ENCODE peak calls at places on chromosome 21, in seven cellular contexts. One of them, this sample, is unnamed.

GRCh38 chr21:32921632-32922230 is 104.0 kb upstream of the OLIG2 start:
- DNase-seq in EL: peak; percentile 14
- DNase-seq in Right ventricle myocardium inferior: peak; percentile 73
- DNase-seq in RPMI7951: peak; percentile 19
- DNase-seq in activated CD4-positive, alpha-beta T cell treated with anti-CD3 and anti-CD28 coated beads, Interleukin-2, amount 50 U/mL, for 1 hour: peak; percentile 32
- DNase-seq in HEK293T: peak; percentile 43
- DNase-seq in GM12865: peak; percentile 55
- DNase-seq in this sample: no peak

GRCh38 chr21:23811802-23812201 is 1795.5 kb downstream of the MRPL39 start:
- DNase-seq in EL: no peak
- DNase-seq in Right ventricle myocardium inferior: no peak
- DNase-seq in RPMI7951: no peak
- DNase-seq in activated CD4-positive, alpha-beta T cell treated with anti-CD3 and anti-CD28 coated beads, Interleukin-2, amount 50 U/mL, for 1 hour: no peak
- DNase-seq in HEK293T: no peak
- DNase-seq in GM12865: no peak
- DNase-seq in this sample: no peak

GRCh38 chr21:39687069-39687468 is 57.9 kb upstream of the IGSF5 start:
- DNase-seq in EL: no peak
- DNase-seq in Right ventricle myocardium inferior: no peak
- DNase-seq in RPMI7951: no peak
- DNase-seq in activated CD4-positive, alpha-beta T cell treated with anti-CD3 and anti-CD28 coated beads, Interleukin-2, amount 50 U/mL, for 1 hour: no peak
- DNase-seq in HEK293T: no peak
- DNase-seq in GM12865: no peak
- DNase-seq in this sample: no peak

GRCh38 chr21:25094695-25095094 is 512.6 kb downstream of the MRPL39 start:
- DNase-seq in EL: no peak
- DNase-seq in Right ventricle myocardium inferior: no peak
- DNase-seq in RPMI7951: no peak
- DNase-seq in activated CD4-positive, alpha-beta T cell treated with anti-CD3 and anti-CD28 coated beads, Interleukin-2, amount 50 U/mL, for 1 hour: no peak
- DNase-seq in HEK293T: no peak
- DNase-seq in GM12865: no peak
- DNase-seq in this sample: no peak

GRCh38 chr21:34528131-34528561 is 16.1 kb upstream of the KCNE1 start:
- DNase-seq in EL: no peak
- DNase-seq in Right ventricle myocardium inferior: no peak
- DNase-seq in RPMI7951: no peak
- DNase-seq in activated CD4-positive, alpha-beta T cell treated with anti-CD3 and anti-CD28 coated beads, Interleukin-2, amount 50 U/mL, for 1 hour: no peak
- DNase-seq in HEK293T: no peak
- DNase-seq in GM12865: no peak
- DNase-seq in this sample: no peak

GRCh38 chr21:16082038-16082816 is 352.4 kb downstream of the USP25 start:
- DNase-seq in EL: peak; percentile 33
- DNase-seq in Right ventricle myocardium inferior: no peak
- DNase-seq in RPMI7951: no peak
- DNase-seq in activated CD4-positive, alpha-beta T cell treated with anti-CD3 and anti-CD28 coated beads, Interleukin-2, amount 50 U/mL, for 1 hour: no peak
- DNase-seq in HEK293T: no peak
- DNase-seq in GM12865: peak; percentile 3
- DNase-seq in this sample: peak; percentile 4

GRCh38 chr21:17818158-17819113 is 720 bp downstream of the C21orf91 start:
- DNase-seq in EL: peak; percentile 39
- DNase-seq in Right ventricle myocardium inferior: peak; percentile 70
- DNase-seq in RPMI7951: peak; percentile 24
- DNase-seq in activated CD4-positive, alpha-beta T cell treated with anti-CD3 and anti-CD28 coated beads, Interleukin-2, amount 50 U/mL, for 1 hour: peak; percentile 43
- DNase-seq in HEK293T: peak; percentile 46
- DNase-seq in GM12865: peak; percentile 64
- DNase-seq in this sample: peak; percentile 13

GRCh38 chr21:45577806-45578801 is 35.9 kb upstream of the SLC19A1 start:
- DNase-seq in EL: no peak
- DNase-seq in Right ventricle myocardium inferior: no peak
- DNase-seq in RPMI7951: no peak
- DNase-seq in activated CD4-positive, alpha-beta T cell treated with anti-CD3 and anti-CD28 coated beads, Interleukin-2, amount 50 U/mL, for 1 hour: no peak
- DNase-seq in HEK293T: no peak
- DNase-seq in GM12865: no peak
- DNase-seq in this sample: no peak

GRCh38 chr21:44394733-44395132 is 41.3 kb downstream of the TRPM2 start:
- DNase-seq in EL: no peak
- DNase-seq in Right ventricle myocardium inferior: no peak
- DNase-seq in RPMI7951: no peak
- DNase-seq in activated CD4-positive, alpha-beta T cell treated with anti-CD3 and anti-CD28 coated beads, Interleukin-2, amount 50 U/mL, for 1 hour: no peak
- DNase-seq in HEK293T: no peak
- DNase-seq in GM12865: no peak
- DNase-seq in this sample: no peak

GRCh38 chr21:37915941-37916794 is at the start of gene KCNJ6:
- DNase-seq in EL: peak; percentile 64
- DNase-seq in Right ventricle myocardium inferior: peak; percentile 76
- DNase-seq in RPMI7951: no peak
- DNase-seq in activated CD4-positive, alpha-beta T cell treated with anti-CD3 and anti-CD28 coated beads, Interleukin-2, amount 50 U/mL, for 1 hour: no peak
- DNase-seq in HEK293T: peak; percentile 83
- DNase-seq in GM12865: no peak
- DNase-seq in this sample: peak; percentile 4

GRCh38 chr21:28018213-28018612 is 974.5 kb downstream of the LTN1 start:
- DNase-seq in EL: no peak
- DNase-seq in Right ventricle myocardium inferior: peak; percentile 51
- DNase-seq in RPMI7951: no peak
- DNase-seq in activated CD4-positive, alpha-beta T cell treated with anti-CD3 and anti-CD28 coated beads, Interleukin-2, amount 50 U/mL, for 1 hour: no peak
- DNase-seq in HEK293T: no peak
- DNase-seq in GM12865: no peak
- DNase-seq in this sample: no peak

GRCh38 chr21:39381009-39381408 is 32.1 kb upstream of the HMGN1 start:
- DNase-seq in EL: no peak
- DNase-seq in Right ventricle myocardium inferior: no peak
- DNase-seq in RPMI7951: peak; percentile 12
- DNase-seq in activated CD4-positive, alpha-beta T cell treated with anti-CD3 and anti-CD28 coated beads, Interleukin-2, amount 50 U/mL, for 1 hour: no peak
- DNase-seq in HEK293T: no peak
- DNase-seq in GM12865: no peak
- DNase-seq in this sample: no peak

GRCh38 chr21:42272984-42273600 is 42.1 kb downstream of the TFF3 start:
- DNase-seq in EL: no peak
- DNase-seq in Right ventricle myocardium inferior: no peak
- DNase-seq in RPMI7951: no peak
- DNase-seq in activated CD4-positive, alpha-beta T cell treated with anti-CD3 and anti-CD28 coated beads, Interleukin-2, amount 50 U/mL, for 1 hour: no peak
- DNase-seq in HEK293T: no peak
- DNase-seq in GM12865: no peak
- DNase-seq in this sample: no peak

GRCh38 chr21:39502631-39503030 is 50.9 kb downstream of the SH3BGR start:
- DNase-seq in EL: no peak
- DNase-seq in Right ventricle myocardium inferior: no peak
- DNase-seq in RPMI7951: peak; percentile 17
- DNase-seq in activated CD4-positive, alpha-beta T cell treated with anti-CD3 and anti-CD28 coated beads, Interleukin-2, amount 50 U/mL, for 1 hour: no peak
- DNase-seq in HEK293T: no peak
- DNase-seq in GM12865: no peak
- DNase-seq in this sample: no peak

GRCh38 chr21:38903578-38904193 is 98.0 kb downstream of the ETS2 start:
- DNase-seq in EL: no peak
- DNase-seq in Right ventricle myocardium inferior: peak; percentile 72
- DNase-seq in RPMI7951: no peak
- DNase-seq in activated CD4-positive, alpha-beta T cell treated with anti-CD3 and anti-CD28 coated beads, Interleukin-2, amount 50 U/mL, for 1 hour: no peak
- DNase-seq in HEK293T: no peak
- DNase-seq in GM12865: no peak
- DNase-seq in this sample: no peak

GRCh38 chr21:43679951-43680350 is 20.6 kb downstream of the RRP1B start:
- DNase-seq in EL: no peak
- DNase-seq in Right ventricle myocardium inferior: no peak
- DNase-seq in RPMI7951: no peak
- DNase-seq in activated CD4-positive, alpha-beta T cell treated with anti-CD3 and anti-CD28 coated beads, Interleukin-2, amount 50 U/mL, for 1 hour: no peak
- DNase-seq in HEK293T: no peak
- DNase-seq in GM12865: no peak
- DNase-seq in this sample: no peak

GRCh38 chr21:17758703-17759102 is 60.5 kb downstream of the C21orf91 start:
- DNase-seq in EL: no peak
- DNase-seq in Right ventricle myocardium inferior: no peak
- DNase-seq in RPMI7951: no peak
- DNase-seq in activated CD4-positive, alpha-beta T cell treated with anti-CD3 and anti-CD28 coated beads, Interleukin-2, amount 50 U/mL, for 1 hour: no peak
- DNase-seq in HEK293T: no peak
- DNase-seq in GM12865: no peak
- DNase-seq in this sample: no peak

GRCh38 chr21:31107151-31107785 is 69.0 kb upstream of the KRTAP19-8 start:
- DNase-seq in EL: no peak
- DNase-seq in Right ventricle myocardium inferior: no peak
- DNase-seq in RPMI7951: no peak
- DNase-seq in activated CD4-positive, alpha-beta T cell treated with anti-CD3 and anti-CD28 coated beads, Interleukin-2, amount 50 U/mL, for 1 hour: no peak
- DNase-seq in HEK293T: no peak
- DNase-seq in GM12865: no peak
- DNase-seq in this sample: no peak

GRCh38 chr21:46127239-46128105 is 27.9 kb downstream of the FTCD start:
- DNase-seq in EL: no peak
- DNase-seq in Right ventricle myocardium inferior: peak; percentile 50
- DNase-seq in RPMI7951: no peak
- DNase-seq in activated CD4-positive, alpha-beta T cell treated with anti-CD3 and anti-CD28 coated beads, Interleukin-2, amount 50 U/mL, for 1 hour: no peak
- DNase-seq in HEK293T: no peak
- DNase-seq in GM12865: no peak
- DNase-seq in this sample: no peak

GRCh38 chr21:16842716-16843115 is 670.1 kb upstream of the CXADR start:
- DNase-seq in EL: peak; percentile 13
- DNase-seq in Right ventricle myocardium inferior: no peak
- DNase-seq in RPMI7951: no peak
- DNase-seq in activated CD4-positive, alpha-beta T cell treated with anti-CD3 and anti-CD28 coated beads, Interleukin-2, amount 50 U/mL, for 1 hour: no peak
- DNase-seq in HEK293T: no peak
- DNase-seq in GM12865: no peak
- DNase-seq in this sample: no peak

GRCh38 chr21:36647279-36648093 is 51.4 kb upstream of the SIM2 start:
- DNase-seq in EL: peak; percentile 70
- DNase-seq in Right ventricle myocardium inferior: no peak
- DNase-seq in RPMI7951: peak; percentile 63
- DNase-seq in activated CD4-positive, alpha-beta T cell treated with anti-CD3 and anti-CD28 coated beads, Interleukin-2, amount 50 U/mL, for 1 hour: no peak
- DNase-seq in HEK293T: no peak
- DNase-seq in GM12865: no peak
- DNase-seq in this sample: peak; percentile 45

GRCh38 chr21:21046063-21046462 is 47.9 kb downstream of the NCAM2 start:
- DNase-seq in EL: no peak
- DNase-seq in Right ventricle myocardium inferior: no peak
- DNase-seq in RPMI7951: no peak
- DNase-seq in activated CD4-positive, alpha-beta T cell treated with anti-CD3 and anti-CD28 coated beads, Interleukin-2, amount 50 U/mL, for 1 hour: no peak
- DNase-seq in HEK293T: no peak
- DNase-seq in GM12865: no peak
- DNase-seq in this sample: no peak

GRCh38 chr21:23740463-23740862 is 1866.8 kb downstream of the MRPL39 start:
- DNase-seq in EL: no peak
- DNase-seq in Right ventricle myocardium inferior: no peak
- DNase-seq in RPMI7951: no peak
- DNase-seq in activated CD4-positive, alpha-beta T cell treated with anti-CD3 and anti-CD28 coated beads, Interleukin-2, amount 50 U/mL, for 1 hour: no peak
- DNase-seq in HEK293T: no peak
- DNase-seq in GM12865: no peak
- DNase-seq in this sample: no peak

GRCh38 chr21:39120876-39121599 is 62.2 kb downstream of the PSMG1 start:
- DNase-seq in EL: no peak
- DNase-seq in Right ventricle myocardium inferior: no peak
- DNase-seq in RPMI7951: no peak
- DNase-seq in activated CD4-positive, alpha-beta T cell treated with anti-CD3 and anti-CD28 coated beads, Interleukin-2, amount 50 U/mL, for 1 hour: no peak
- DNase-seq in HEK293T: no peak
- DNase-seq in GM12865: no peak
- DNase-seq in this sample: no peak

GRCh38 chr21:41764558-41765392 is 2.1 kb downstream of the RIPK4 start:
- DNase-seq in EL: no peak
- DNase-seq in Right ventricle myocardium inferior: no peak
- DNase-seq in RPMI7951: no peak
- DNase-seq in activated CD4-positive, alpha-beta T cell treated with anti-CD3 and anti-CD28 coated beads, Interleukin-2, amount 50 U/mL, for 1 hour: no peak
- DNase-seq in HEK293T: no peak
- DNase-seq in GM12865: no peak
- DNase-seq in this sample: no peak

GRCh38 chr21:42500736-42501135 is 4.7 kb upstream of the RSPH1 start:
- DNase-seq in EL: no peak
- DNase-seq in Right ventricle myocardium inferior: no peak
- DNase-seq in RPMI7951: no peak
- DNase-seq in activated CD4-positive, alpha-beta T cell treated with anti-CD3 and anti-CD28 coated beads, Interleukin-2, amount 50 U/mL, for 1 hour: no peak
- DNase-seq in HEK293T: no peak
- DNase-seq in GM12865: no peak
- DNase-seq in this sample: no peak

GRCh38 chr21:26710155-26710554 is 135.1 kb downstream of the ADAMTS1 start:
- DNase-seq in EL: no peak
- DNase-seq in Right ventricle myocardium inferior: no peak
- DNase-seq in RPMI7951: no peak
- DNase-seq in activated CD4-positive, alpha-beta T cell treated with anti-CD3 and anti-CD28 coated beads, Interleukin-2, amount 50 U/mL, for 1 hour: no peak
- DNase-seq in HEK293T: no peak
- DNase-seq in GM12865: no peak
- DNase-seq in this sample: no peak

GRCh38 chr21:36320421-36321324 is 676 bp downstream of the MORC3 start:
- DNase-seq in EL: peak; percentile 86
- DNase-seq in Right ventricle myocardium inferior: peak; percentile 86
- DNase-seq in RPMI7951: peak; percentile 68
- DNase-seq in activated CD4-positive, alpha-beta T cell treated with anti-CD3 and anti-CD28 coated beads, Interleukin-2, amount 50 U/mL, for 1 hour: no peak
- DNase-seq in HEK293T: peak; percentile 66
- DNase-seq in GM12865: peak; percentile 83
- DNase-seq in this sample: peak; percentile 80

GRCh38 chr21:34592573-34592972 is 22.3 kb downstream of the RCAN1 start:
- DNase-seq in EL: no peak
- DNase-seq in Right ventricle myocardium inferior: no peak
- DNase-seq in RPMI7951: no peak
- DNase-seq in activated CD4-positive, alpha-beta T cell treated with anti-CD3 and anti-CD28 coated beads, Interleukin-2, amount 50 U/mL, for 1 hour: no peak
- DNase-seq in HEK293T: no peak
- DNase-seq in GM12865: no peak
- DNase-seq in this sample: no peak

GRCh38 chr21:41526478-41527087 is 18.6 kb upstream of the TMPRSS2 start:
- DNase-seq in EL: no peak
- DNase-seq in Right ventricle myocardium inferior: no peak
- DNase-seq in RPMI7951: no peak
- DNase-seq in activated CD4-positive, alpha-beta T cell treated with anti-CD3 and anti-CD28 coated beads, Interleukin-2, amount 50 U/mL, for 1 hour: no peak
- DNase-seq in HEK293T: no peak
- DNase-seq in GM12865: no peak
- DNase-seq in this sample: no peak

GRCh38 chr21:28872218-28872617 is 120.5 kb downstream of the LTN1 start:
- DNase-seq in EL: no peak
- DNase-seq in Right ventricle myocardium inferior: no peak
- DNase-seq in RPMI7951: no peak
- DNase-seq in activated CD4-positive, alpha-beta T cell treated with anti-CD3 and anti-CD28 coated beads, Interleukin-2, amount 50 U/mL, for 1 hour: no peak
- DNase-seq in HEK293T: no peak
- DNase-seq in GM12865: no peak
- DNase-seq in this sample: no peak

GRCh38 chr21:15222711-15223110 is 157.9 kb upstream of the NRIP1 start:
- DNase-seq in EL: peak; percentile 44
- DNase-seq in Right ventricle myocardium inferior: no peak
- DNase-seq in RPMI7951: peak; percentile 60
- DNase-seq in activated CD4-positive, alpha-beta T cell treated with anti-CD3 and anti-CD28 coated beads, Interleukin-2, amount 50 U/mL, for 1 hour: no peak
- DNase-seq in HEK293T: no peak
- DNase-seq in GM12865: peak; percentile 18
- DNase-seq in this sample: peak; percentile 83

GRCh38 chr21:36835383-36835795 is 131.1 kb downstream of the HLCS start:
- DNase-seq in EL: no peak
- DNase-seq in Right ventricle myocardium inferior: no peak
- DNase-seq in RPMI7951: peak; percentile 35
- DNase-seq in activated CD4-positive, alpha-beta T cell treated with anti-CD3 and anti-CD28 coated beads, Interleukin-2, amount 50 U/mL, for 1 hour: no peak
- DNase-seq in HEK293T: peak; percentile 63
- DNase-seq in GM12865: no peak
- DNase-seq in this sample: no peak

GRCh38 chr21:33058468-33059318 is 11.2 kb upstream of the OLIG1 start:
- DNase-seq in EL: no peak
- DNase-seq in Right ventricle myocardium inferior: no peak
- DNase-seq in RPMI7951: no peak
- DNase-seq in activated CD4-positive, alpha-beta T cell treated with anti-CD3 and anti-CD28 coated beads, Interleukin-2, amount 50 U/mL, for 1 hour: no peak
- DNase-seq in HEK293T: no peak
- DNase-seq in GM12865: no peak
- DNase-seq in this sample: no peak

GRCh38 chr21:33801424-33802405 is 113.9 kb downstream of the ATP5PO start:
- DNase-seq in EL: peak; percentile 90
- DNase-seq in Right ventricle myocardium inferior: no peak
- DNase-seq in RPMI7951: peak; percentile 89
- DNase-seq in activated CD4-positive, alpha-beta T cell treated with anti-CD3 and anti-CD28 coated beads, Interleukin-2, amount 50 U/mL, for 1 hour: no peak
- DNase-seq in HEK293T: peak; percentile 73
- DNase-seq in GM12865: peak; percentile 4
- DNase-seq in this sample: peak; percentile 93

GRCh38 chr21:31326478-31327247 is 17.4 kb downstream of the TIAM1 start:
- DNase-seq in EL: peak; percentile 13
- DNase-seq in Right ventricle myocardium inferior: no peak
- DNase-seq in RPMI7951: peak; percentile 38
- DNase-seq in activated CD4-positive, alpha-beta T cell treated with anti-CD3 and anti-CD28 coated beads, Interleukin-2, amount 50 U/mL, for 1 hour: peak; percentile 22
- DNase-seq in HEK293T: no peak
- DNase-seq in GM12865: peak; percentile 88
- DNase-seq in this sample: peak; percentile 18

GRCh38 chr21:31282095-31282709 is 61.9 kb downstream of the TIAM1 start:
- DNase-seq in EL: peak; percentile 92
- DNase-seq in Right ventricle myocardium inferior: no peak
- DNase-seq in RPMI7951: peak; percentile 96
- DNase-seq in activated CD4-positive, alpha-beta T cell treated with anti-CD3 and anti-CD28 coated beads, Interleukin-2, amount 50 U/mL, for 1 hour: no peak
- DNase-seq in HEK293T: no peak
- DNase-seq in GM12865: no peak
- DNase-seq in this sample: peak; percentile 95

GRCh38 chr21:42427809-42428419 is 24.2 kb downstream of the UBASH3A start:
- DNase-seq in EL: no peak
- DNase-seq in Right ventricle myocardium inferior: no peak
- DNase-seq in RPMI7951: no peak
- DNase-seq in activated CD4-positive, alpha-beta T cell treated with anti-CD3 and anti-CD28 coated beads, Interleukin-2, amount 50 U/mL, for 1 hour: no peak
- DNase-seq in HEK293T: no peak
- DNase-seq in GM12865: no peak
- DNase-seq in this sample: no peak